ENCODE peak calls at places on chromosomes 6 and 20, in nine cellular contexts. L is kidney, S is fibroblast of pulmonary artery, Q is MCF 10A, V is mucosa of descending colon, W is GM10248, U is WTC11, T is A673, Z is mesothelial cell of epicardium. E is an unnamed sample.

GRCh38 chr6:132728616-132729015 is 14.8 kb upstream of the VNN1 start:
- DNase-seq in L (no peak), S (no peak), Q (no peak), V (no peak), W (no peak), U (peak), T (no peak), Z (no peak), E (no peak)

GRCh38 chr6:21496749-21497148 is 96.8 kb upstream of the SOX4 start:
- DNase-seq in L (no peak), S (no peak), Q (no peak), V (no peak), W (no peak), U (no peak), T (no peak), Z (no peak), E (no peak)

GRCh38 chr6:71967436-71967835 is 81.1 kb downstream of the RIMS1 start:
- DNase-seq in L (no peak), S (no peak), Q (peak), V (no peak), W (no peak), U (no peak), T (no peak), Z (no peak), E (no peak)

GRCh38 chr6:71080151-71080550 is 123.3 kb upstream of the B3GAT2 start:
- DNase-seq in L (no peak), S (no peak), Q (no peak), V (no peak), W (no peak), U (no peak), T (no peak), Z (no peak), E (no peak)

GRCh38 chr20:58293453-58293852 is 16.1 kb upstream of the RAB22A start:
- DNase-seq in L (no peak), S (no peak), Q (peak), V (no peak), W (no peak), U (peak), T (peak), Z (no peak), E (no peak)

GRCh38 chr20:62940875-62941274 is 2.9 kb downstream of the GID8 start:
- DNase-seq in L (no peak), S (no peak), Q (no peak), V (no peak), W (no peak), U (no peak), T (no peak), Z (no peak), E (no peak)

GRCh38 chr6:33091957-33092356 is 16.2 kb downstream of the HLA-DPB1 start:
- DNase-seq in L (no peak), S (no peak), Q (peak), V (no peak), W (peak), U (peak), T (no peak), Z (no peak), E (peak)

GRCh38 chr6:90896165-90896549 is 309.3 kb upstream of the MAP3K7 start:
- DNase-seq in L (no peak), S (no peak), Q (no peak), V (no peak), W (no peak), U (no peak), T (peak), Z (no peak), E (no peak)

GRCh38 chr20:8385247-8385646 is 253.2 kb downstream of the PLCB1 start:
- DNase-seq in L (peak), S (peak), Q (peak), V (peak), W (no peak), U (peak), T (peak), Z (no peak), E (no peak)

GRCh38 chr6:32662099-32662498 is 4.4 kb downstream of the HLA-DQB1 start:
- DNase-seq in L (no peak), S (no peak), Q (no peak), V (no peak), W (no peak), U (no peak), T (no peak), Z (no peak), E (no peak)

GRCh38 chr20:62097881-62098407 is 24.3 kb upstream of the LSM14B start:
- DNase-seq in L (no peak), S (no peak), Q (no peak), V (no peak), W (peak), U (no peak), T (no peak), Z (no peak), E (no peak)

GRCh38 chr20:61728786-61729365 is 336.8 kb downstream of the TAF4 start:
- DNase-seq in L (peak), S (no peak), Q (no peak), V (no peak), W (no peak), U (no peak), T (no peak), Z (no peak), E (no peak)

GRCh38 chr6:112216699-112217551 is 37.4 kb downstream of the LAMA4 start:
- DNase-seq in L (no peak), S (peak), Q (peak), V (no peak), W (no peak), U (no peak), T (peak), Z (no peak), E (no peak)

GRCh38 chr20:5031206-5031557 is 29.9 kb upstream of the SLC23A2 start:
- DNase-seq in L (no peak), S (no peak), Q (peak), V (no peak), W (no peak), U (no peak), T (no peak), Z (no peak), E (no peak)

GRCh38 chr6:82374481-82374880 is 10.9 kb downstream of the TPBG start:
- DNase-seq in L (no peak), S (no peak), Q (no peak), V (no peak), W (no peak), U (no peak), T (no peak), Z (no peak), E (no peak)

GRCh38 chr6:29552512-29553051 is 7.0 kb downstream of the UBD start:
- DNase-seq in L (no peak), S (peak), Q (peak), V (peak), W (peak), U (no peak), T (peak), Z (no peak), E (no peak)

GRCh38 chr6:18216411-18216810 is 47.9 kb downstream of the DEK start:
- DNase-seq in L (no peak), S (peak), Q (peak), V (no peak), W (no peak), U (no peak), T (no peak), Z (no peak), E (no peak)

GRCh38 chr6:2665169-2666070 is 85.3 kb downstream of the MYLK4 start:
- DNase-seq in L (no peak), S (no peak), Q (peak), V (no peak), W (no peak), U (no peak), T (peak), Z (no peak), E (no peak)

GRCh38 chr20:33667245-33668086 is 723 bp downstream of the ACTL10 start:
- DNase-seq in L (peak), S (peak), Q (peak), V (peak), W (peak), U (no peak), T (peak), Z (no peak), E (peak)

GRCh38 chr20:2524435-2525272 is 11.7 kb upstream of the TMC2 start:
- DNase-seq in L (peak), S (peak), Q (peak), V (peak), W (peak), U (peak), T (peak), Z (peak), E (peak)

GRCh38 chr20:7366189-7366588 is 574.1 kb downstream of the HAO1 start:
- DNase-seq in L (no peak), S (no peak), Q (no peak), V (no peak), W (no peak), U (no peak), T (no peak), Z (no peak), E (no peak)

GRCh38 chr6:157099912-157100593 is 223.3 kb downstream of the TMEM242 start:
- DNase-seq in L (no peak), S (peak), Q (no peak), V (peak), W (peak), U (no peak), T (peak), Z (no peak), E (peak)

DNA sequence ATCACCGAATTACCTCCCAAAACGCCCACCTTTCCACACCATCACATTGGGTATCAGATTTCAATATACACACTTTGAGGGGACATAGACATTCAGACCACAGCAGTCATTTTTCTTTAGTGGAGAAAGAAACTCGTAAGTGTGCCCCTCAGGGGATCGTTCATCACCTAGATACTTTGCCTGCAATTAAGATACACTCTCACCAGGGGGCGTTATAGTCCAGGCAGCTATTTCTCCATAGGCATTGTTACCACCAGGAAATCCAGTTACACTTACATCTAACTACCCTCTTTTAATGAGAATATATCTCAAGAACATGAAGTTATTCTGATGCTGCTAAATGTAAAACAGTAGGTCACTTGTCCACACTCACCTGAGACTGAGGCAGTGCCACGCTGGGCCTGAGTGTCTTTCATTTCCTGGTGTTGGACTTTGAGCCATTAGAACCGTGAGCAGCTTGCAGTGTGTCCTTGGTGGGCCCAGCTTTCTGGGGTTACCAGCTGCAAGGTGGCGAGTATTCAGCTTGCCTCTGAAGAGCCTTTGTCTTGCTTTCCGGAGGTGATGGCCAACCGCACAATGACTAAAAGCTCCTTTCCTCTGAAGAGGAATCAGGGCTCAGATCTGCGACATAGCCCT is 35.1 kb upstream of the UNC93A start:
- DNase-seq in L (no peak), S (no peak), Q (no peak), V (no peak), W (no peak), U (no peak), T (no peak), Z (no peak), E (no peak)
- TF ChIP-seq CTCF in L (no peak), S (no peak), Q (no peak), V (no peak), W (no peak), U (peak), T (peak), Z (no peak), E (no peak)

GRCh38 chr6:4775591-4776492 is at the start of gene CDYL:
- DNase-seq in L (peak), S (peak), Q (peak), V (peak), W (peak), U (peak), T (peak), Z (peak), E (peak)
- TF ChIP-seq CTCF in L (no peak), S (no peak), Q (peak), V (peak), W (no peak), U (no peak), T (no peak), Z (no peak), E (no peak)

GRCh38 chr20:38338849-38339520 is 7.3 kb upstream of the LBP start:
- DNase-seq in L (peak), S (peak), Q (peak), V (peak), W (no peak), U (peak), T (no peak), Z (no peak), E (no peak)
- TF ChIP-seq CTCF in L (peak), S (peak), Q (peak), V (no peak), W (no peak), U (peak), T (peak), Z (no peak), E (no peak)

GRCh38 chr6:6648659-6649343 is 60.3 kb downstream of the LY86 start:
- DNase-seq in L (no peak), S (no peak), Q (no peak), V (no peak), W (no peak), U (no peak), T (no peak), Z (no peak), E (no peak)

GRCh38 chr6:6645266-6645917 is 56.9 kb downstream of the LY86 start:
- DNase-seq in L (no peak), S (no peak), Q (peak), V (no peak), W (no peak), U (no peak), T (no peak), Z (no peak), E (no peak)

GRCh38 chr6:6649824-6650349 is 61.4 kb downstream of the LY86 start:
- DNase-seq in L (no peak), S (no peak), Q (no peak), V (no peak), W (no peak), U (no peak), T (no peak), Z (no peak), E (no peak)

GRCh38 chr6:6646384-6646783 is 57.9 kb downstream of the LY86 start:
- DNase-seq in L (no peak), S (no peak), Q (no peak), V (no peak), W (no peak), U (no peak), T (no peak), Z (no peak), E (no peak)

GRCh38 chr6:6646859-6647258 is 58.3 kb downstream of the LY86 start:
- DNase-seq in L (no peak), S (no peak), Q (no peak), V (no peak), W (no peak), U (no peak), T (no peak), Z (no peak), E (no peak)
- TF ChIP-seq CTCF in L (no peak), S (no peak), Q (no peak), V (no peak), W (no peak), U (peak), T (peak), Z (no peak), E (no peak)

GRCh38 chr20:1392693-1393506 is at the start of gene FKBP1A:
- DNase-seq in L (peak), S (peak), Q (peak), V (peak), W (peak), U (peak), T (peak), Z (peak), E (peak)
- TF ChIP-seq CTCF in L (peak), S (no peak), Q (no peak), V (peak), W (no peak), U (no peak), T (no peak), Z (no peak), E (peak)

DNA sequence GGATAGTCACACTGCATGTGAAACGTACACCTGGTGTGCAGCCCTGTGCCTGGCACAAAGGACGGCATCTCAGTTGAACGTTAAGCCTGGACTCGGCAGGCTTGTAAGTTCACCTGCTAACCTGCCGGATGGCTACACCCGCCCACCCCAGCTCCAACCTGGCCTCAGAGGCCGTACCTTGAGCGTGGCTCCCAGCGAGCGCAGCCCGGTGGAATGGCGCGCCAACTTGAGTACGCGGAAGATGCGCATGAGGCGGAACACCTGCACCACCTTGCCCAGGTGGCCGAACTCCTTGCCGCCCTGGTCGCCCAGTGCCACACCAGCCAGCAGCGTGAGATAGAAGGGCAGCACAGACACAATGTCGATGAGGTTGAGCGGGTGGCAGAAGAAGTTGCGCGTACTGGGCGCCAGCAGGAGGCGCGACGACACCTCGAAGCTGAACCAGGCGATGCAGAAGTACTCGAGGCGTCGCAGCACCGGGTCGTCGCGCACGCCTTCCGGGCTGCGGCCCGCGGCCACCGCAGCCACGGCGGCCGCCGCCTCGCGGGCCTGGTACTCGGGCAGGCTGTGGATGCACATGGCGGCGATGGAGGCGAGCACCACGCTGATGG is 3.3 kb downstream of the KCNS1 start:
- DNase-seq in L (no peak), S (peak), Q (no peak), V (peak), W (peak), U (peak), T (no peak), Z (no peak), E (no peak)
- TF ChIP-seq CTCF in L (peak), S (peak), Q (no peak), V (no peak), W (peak), U (no peak), T (no peak), Z (no peak), E (no peak)

GRCh38 chr6:63574554-63574900 is 2.2 kb downstream of the LOC128125822 start:
- DNase-seq in L (no peak), S (no peak), Q (no peak), V (no peak), W (no peak), U (no peak), T (no peak), Z (no peak), E (no peak)
- TF ChIP-seq CTCF in L (no peak), S (no peak), Q (no peak), V (peak), W (no peak), U (peak), T (no peak), Z (no peak), E (no peak)